ENCODE peak calls at places on chromosomes 7 and 10, in six cellular contexts. A, C, H, M, P and W are unnamed samples.

GRCh38 chr7:95871078-95871848 is 98.9 kb downstream of the DYNC1I1 start:
- DNase-seq in A (peak; percentile 55), C (no peak), H (no peak), M (peak; percentile 65), P (peak; percentile 6), W (peak; percentile 62)

GRCh38 chr10:53846809-53847208 is 954.2 kb downstream of the PCDH15 start:
- DNase-seq in A (no peak), C (no peak), H (no peak), M (no peak), P (no peak), W (no peak)

GRCh38 chr7:1060315-1061080 is 16.2 kb downstream of the GPR146 start:
- DNase-seq in A (peak; percentile 6), C (no peak), H (no peak), M (no peak), P (no peak), W (no peak)

GRCh38 chr10:92493362-92493761 is 80.5 kb downstream of the IDE start:
- DNase-seq in A (no peak), C (no peak), H (no peak), M (no peak), P (no peak), W (no peak)

GRCh38 chr10:92811986-92812385 is 36.3 kb upstream of the EXOC6 start:
- DNase-seq in A (no peak), C (no peak), H (no peak), M (no peak), P (no peak), W (peak; percentile 20)

GRCh38 chr7:44962483-44963251 is 16.1 kb downstream of the MYO1G start:
- DNase-seq in A (peak; percentile 26), C (no peak), H (no peak), M (no peak), P (no peak), W (peak; percentile 46)

GRCh38 chr10:13716161-13717071 is 129.7 kb downstream of the PRPF18 start:
- DNase-seq in A (peak; percentile 85), C (no peak), H (no peak), M (no peak), P (no peak), W (peak; percentile 18)

GRCh38 chr10:33570495-33570894 is 236.0 kb upstream of the NRP1 start:
- DNase-seq in A (no peak), C (no peak), H (peak; percentile 10), M (peak; percentile 13), P (no peak), W (no peak)

GRCh38 chr7:100561491-100562194 is 12.1 kb downstream of the SAP25 start:
- DNase-seq in A (no peak), C (no peak), H (no peak), M (no peak), P (no peak), W (no peak)

GRCh38 chr7:82317257-82317721 is 126.3 kb downstream of the CACNA2D1 start:
- DNase-seq in A (no peak), C (no peak), H (no peak), M (no peak), P (no peak), W (no peak)

GRCh38 chr7:100364480-100364879 is 6.6 kb downstream of the PILRB start:
- DNase-seq in A (no peak), C (no peak), H (no peak), M (no peak), P (no peak), W (no peak)

GRCh38 chr7:151461942-151462230 is 21.9 kb upstream of the CRYGN start:
- DNase-seq in A (no peak), C (no peak), H (no peak), M (no peak), P (no peak), W (no peak)

GRCh38 chr7:135792866-135793265 is 44.3 kb upstream of the FAM180A start:
- DNase-seq in A (no peak), C (no peak), H (no peak), M (no peak), P (no peak), W (no peak)

GRCh38 chr10:51204691-51205090 is 130.4 kb downstream of the PRKG1 start:
- DNase-seq in A (no peak), C (no peak), H (no peak), M (no peak), P (no peak), W (no peak)

GRCh38 chr7:46033592-46033991 is 112.5 kb upstream of the IGFBP3 start:
- DNase-seq in A (no peak), C (no peak), H (no peak), M (no peak), P (no peak), W (no peak)

GRCh38 chr7:89994483-89994882 is 159.8 kb upstream of the STEAP1 start:
- DNase-seq in A (no peak), C (no peak), H (no peak), M (no peak), P (no peak), W (no peak)

GRCh38 chr7:92044940-92045339 is 89.3 kb downstream of the CYP51A1 start:
- DNase-seq in A (no peak), C (no peak), H (no peak), M (no peak), P (no peak), W (no peak)

GRCh38 chr10:86389441-86390193 is 23.0 kb upstream of the GRID1 start:
- DNase-seq in A (no peak), C (no peak), H (peak; percentile 70), M (no peak), P (peak; percentile 37), W (peak; percentile 13)